ENCODE peak calls at places on chromosomes 2 and 18, in seven cellular contexts. One of them, this sample, is unnamed.
A peak's percentile ranks its signal among the peaks of the same experiment; 100 is the strongest.

GRCh38 chr18:59961086-59961485 is 61.3 kb downstream of the PMAIP1 start:
- DNase-seq in GM23248: no peak
- DNase-seq in PC-3: no peak
- DNase-seq in hepatocyte: no peak
- DNase-seq in PC-9: no peak
- DNase-seq in HCT116: no peak
- DNase-seq in MM.1S: no peak
- DNase-seq in this sample: no peak

GRCh38 chr2:241268716-241269445 is 46.6 kb downstream of the HDLBP start:
- DNase-seq in GM23248: peak; percentile 83
- DNase-seq in PC-3: peak; percentile 52
- DNase-seq in hepatocyte: no peak
- DNase-seq in PC-9: peak; percentile 54
- DNase-seq in HCT116: no peak
- DNase-seq in MM.1S: no peak
- DNase-seq in this sample: no peak

GRCh38 chr2:111044066-111044465 is 76.6 kb upstream of the BCL2L11 start:
- DNase-seq in GM23248: no peak
- DNase-seq in PC-3: no peak
- DNase-seq in hepatocyte: no peak
- DNase-seq in PC-9: no peak
- DNase-seq in HCT116: no peak
- DNase-seq in MM.1S: no peak
- DNase-seq in this sample: no peak

GRCh38 chr2:46171441-46171953 is 125.7 kb upstream of the EPAS1 start:
- DNase-seq in GM23248: peak; percentile 93
- DNase-seq in PC-3: peak; percentile 83
- DNase-seq in hepatocyte: peak; percentile 53
- DNase-seq in PC-9: peak; percentile 47
- DNase-seq in HCT116: peak; percentile 24
- DNase-seq in MM.1S: no peak
- DNase-seq in this sample: no peak

GRCh38 chr18:53441761-53442414 is 782.6 kb downstream of the MBD2 start:
- DNase-seq in GM23248: no peak
- DNase-seq in PC-3: no peak
- DNase-seq in hepatocyte: no peak
- DNase-seq in PC-9: no peak
- DNase-seq in HCT116: no peak
- DNase-seq in MM.1S: no peak
- DNase-seq in this sample: no peak

GRCh38 chr18:44765451-44765850 is 84.8 kb downstream of the SETBP1 start:
- DNase-seq in GM23248: no peak
- DNase-seq in PC-3: no peak
- DNase-seq in hepatocyte: no peak
- DNase-seq in PC-9: no peak
- DNase-seq in HCT116: no peak
- DNase-seq in MM.1S: no peak
- DNase-seq in this sample: no peak

GRCh38 chr18:3605562-3606443 is 155.8 kb downstream of the TGIF1 start:
- DNase-seq in GM23248: peak; percentile 80
- DNase-seq in PC-3: peak; percentile 47
- DNase-seq in hepatocyte: peak; percentile 38
- DNase-seq in PC-9: peak; percentile 38
- DNase-seq in HCT116: no peak
- DNase-seq in MM.1S: no peak
- DNase-seq in this sample: peak; percentile 42

GRCh38 chr2:123935405-123935804 is 89.7 kb upstream of the CNTNAP5 start:
- DNase-seq in GM23248: no peak
- DNase-seq in PC-3: no peak
- DNase-seq in hepatocyte: no peak
- DNase-seq in PC-9: no peak
- DNase-seq in HCT116: no peak
- DNase-seq in MM.1S: no peak
- DNase-seq in this sample: no peak

GRCh38 chr18:59715966-59716369 is 18.7 kb upstream of the CCBE1 start:
- DNase-seq in GM23248: peak; percentile 96
- DNase-seq in PC-3: peak; percentile 95
- DNase-seq in hepatocyte: no peak
- DNase-seq in PC-9: peak; percentile 93
- DNase-seq in HCT116: peak; percentile 8
- DNase-seq in MM.1S: no peak
- DNase-seq in this sample: no peak

GRCh38 chr2:50346586-50347351 is 685.2 kb downstream of the NRXN1 start:
- DNase-seq in GM23248: no peak
- DNase-seq in PC-3: no peak
- DNase-seq in hepatocyte: no peak
- DNase-seq in PC-9: no peak
- DNase-seq in HCT116: no peak
- DNase-seq in MM.1S: no peak
- DNase-seq in this sample: peak; percentile 38

GRCh38 chr2:178761759-178762371 is 45.4 kb downstream of the TTN start:
- DNase-seq in GM23248: peak; percentile 72
- DNase-seq in PC-3: peak; percentile 85
- DNase-seq in hepatocyte: peak; percentile 77
- DNase-seq in PC-9: peak; percentile 75
- DNase-seq in HCT116: peak; percentile 42
- DNase-seq in MM.1S: peak; percentile 76
- DNase-seq in this sample: peak; percentile 83

GRCh38 chr2:227884511-227884947 is 13.1 kb downstream of the DAW1 start:
- DNase-seq in GM23248: peak; percentile 68
- DNase-seq in PC-3: peak; percentile 79
- DNase-seq in hepatocyte: peak; percentile 78
- DNase-seq in PC-9: peak; percentile 42
- DNase-seq in HCT116: peak; percentile 73
- DNase-seq in MM.1S: peak; percentile 81
- DNase-seq in this sample: peak; percentile 91

GRCh38 chr2:74887445-74887951 is 53.6 kb downstream of the HK2 start:
- DNase-seq in GM23248: peak; percentile 87
- DNase-seq in PC-3: peak; percentile 69
- DNase-seq in hepatocyte: no peak
- DNase-seq in PC-9: no peak
- DNase-seq in HCT116: no peak
- DNase-seq in MM.1S: no peak
- DNase-seq in this sample: no peak

GRCh38 chr2:174623106-174623680 is 25.6 kb upstream of the WIPF1 start:
- DNase-seq in GM23248: no peak
- DNase-seq in PC-3: no peak
- DNase-seq in hepatocyte: no peak
- DNase-seq in PC-9: no peak
- DNase-seq in HCT116: no peak
- DNase-seq in MM.1S: no peak
- DNase-seq in this sample: no peak

GRCh38 chr18:7871560-7872456 is 304.7 kb downstream of the PTPRM start:
- DNase-seq in GM23248: peak; percentile 9
- DNase-seq in PC-3: peak; percentile 81
- DNase-seq in hepatocyte: peak; percentile 36
- DNase-seq in PC-9: peak; percentile 86
- DNase-seq in HCT116: no peak
- DNase-seq in MM.1S: no peak
- DNase-seq in this sample: no peak

GRCh38 chr18:35123811-35124210 is 82.6 kb downstream of the MAPRE2 start:
- DNase-seq in GM23248: no peak
- DNase-seq in PC-3: no peak
- DNase-seq in hepatocyte: no peak
- DNase-seq in PC-9: no peak
- DNase-seq in HCT116: no peak
- DNase-seq in MM.1S: no peak
- DNase-seq in this sample: no peak
- H3K9me2 ChIP-seq in GM23248: no peaks in the 10 kb centered on the region
- H3K9me2 ChIP-seq in PC-3: no peaks in the 10 kb centered on the region
- H3K9me2 ChIP-seq in hepatocyte: no peaks in the 10 kb centered on the region
- H3K9me2 ChIP-seq in PC-9: no peaks in the 10 kb centered on the region
- H3K9me2 ChIP-seq in HCT116: no peaks in the 10 kb centered on the region
- H3K9me2 ChIP-seq in MM.1S: no peaks in the 10 kb centered on the region
- H3K9me2 ChIP-seq in this sample: no peaks in the 10 kb centered on the region

GRCh38 chr2:55141572-55142413 is 90.3 kb downstream of the CLHC1 start:
- DNase-seq in GM23248: no peak
- DNase-seq in PC-3: peak; percentile 28
- DNase-seq in hepatocyte: no peak
- DNase-seq in PC-9: no peak
- DNase-seq in HCT116: no peak
- DNase-seq in MM.1S: no peak
- DNase-seq in this sample: no peak

GRCh38 chr2:55139305-55139704 is 89.1 kb upstream of the RTN4 start:
- DNase-seq in GM23248: no peak
- DNase-seq in PC-3: no peak
- DNase-seq in hepatocyte: no peak
- DNase-seq in PC-9: no peak
- DNase-seq in HCT116: no peak
- DNase-seq in MM.1S: no peak
- DNase-seq in this sample: no peak

GRCh38 chr2:55138546-55139288 is 88.5 kb upstream of the RTN4 start:
- DNase-seq in GM23248: no peak
- DNase-seq in PC-3: no peak
- DNase-seq in hepatocyte: no peak
- DNase-seq in PC-9: no peak
- DNase-seq in HCT116: no peak
- DNase-seq in MM.1S: no peak
- DNase-seq in this sample: no peak

GRCh38 chr2:55142518-55142917 is 89.6 kb downstream of the CLHC1 start:
- DNase-seq in GM23248: no peak
- DNase-seq in PC-3: no peak
- DNase-seq in hepatocyte: no peak
- DNase-seq in PC-9: no peak
- DNase-seq in HCT116: no peak
- DNase-seq in MM.1S: no peak
- DNase-seq in this sample: no peak

DNA sequence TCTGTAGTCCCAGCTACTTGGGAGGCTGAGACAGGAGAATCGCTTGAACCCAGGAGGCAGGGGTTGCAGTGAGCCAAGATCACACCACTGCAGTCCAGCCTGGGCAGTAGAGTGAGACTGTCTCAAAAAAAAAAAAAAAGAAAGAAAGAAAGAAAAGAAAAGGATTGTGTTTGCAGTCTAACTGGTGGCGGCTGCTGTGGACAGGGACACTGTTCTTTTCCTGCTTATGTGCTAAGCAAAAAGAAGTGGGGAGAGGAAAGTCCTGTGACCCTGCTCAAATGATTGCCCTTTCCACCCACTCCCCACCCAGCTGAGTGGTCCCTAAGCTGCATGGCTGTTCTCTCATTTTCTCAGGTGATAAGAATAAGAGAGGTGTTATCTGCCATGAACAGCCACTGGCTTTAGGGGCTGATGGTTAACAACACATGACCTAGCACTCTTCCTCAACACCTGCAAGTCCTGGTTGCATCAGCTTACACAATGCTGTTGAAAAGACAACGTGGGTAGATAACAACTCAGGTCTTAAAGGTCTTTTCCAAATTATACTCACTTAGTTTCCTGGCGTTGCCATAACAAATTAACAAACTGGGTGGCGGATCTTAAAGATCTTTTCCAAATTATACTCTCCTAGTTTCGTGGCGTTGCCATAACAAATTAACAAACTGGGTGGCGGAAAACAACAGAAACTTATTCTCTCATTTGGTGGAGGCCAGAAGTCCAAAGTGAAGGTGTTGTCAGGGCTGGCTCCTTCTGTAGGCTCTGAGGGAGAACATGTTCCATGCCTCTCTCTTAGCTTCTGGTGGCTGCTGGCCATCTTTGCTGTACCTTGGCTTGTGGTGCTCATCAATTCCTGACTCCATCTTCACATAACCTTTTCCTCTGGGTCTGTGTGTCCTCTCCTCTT is 90.3 kb upstream of the RTN4 start:
- DNase-seq in GM23248: no peak
- DNase-seq in PC-3: no peak
- DNase-seq in hepatocyte: no peak
- DNase-seq in PC-9: no peak
- DNase-seq in HCT116: no peak
- DNase-seq in MM.1S: no peak
- DNase-seq in this sample: no peak
- TF ChIP-seq EZH2 in GM23248: no peak
- TF ChIP-seq EZH2 in PC-3: no peak
- TF ChIP-seq EZH2 in hepatocyte: no peak
- TF ChIP-seq EZH2 in PC-9: no peak
- TF ChIP-seq EZH2 in HCT116: no peak
- TF ChIP-seq EZH2 in MM.1S: no peak
- TF ChIP-seq EZH2 in this sample: no peak

GRCh38 chr18:77405096-77405495 is 155.4 kb downstream of the GALR1 start:
- DNase-seq in GM23248: no peak
- DNase-seq in PC-3: no peak
- DNase-seq in hepatocyte: no peak
- DNase-seq in PC-9: no peak
- DNase-seq in HCT116: no peak
- DNase-seq in MM.1S: no peak
- DNase-seq in this sample: no peak

GRCh38 chr18:77400561-77400960 is 150.9 kb downstream of the GALR1 start:
- DNase-seq in GM23248: no peak
- DNase-seq in PC-3: no peak
- DNase-seq in hepatocyte: no peak
- DNase-seq in PC-9: no peak
- DNase-seq in HCT116: no peak
- DNase-seq in MM.1S: peak; percentile 39
- DNase-seq in this sample: no peak

GRCh38 chr18:77401173-77401572 is 151.5 kb downstream of the GALR1 start:
- DNase-seq in GM23248: no peak
- DNase-seq in PC-3: no peak
- DNase-seq in hepatocyte: no peak
- DNase-seq in PC-9: no peak
- DNase-seq in HCT116: no peak
- DNase-seq in MM.1S: peak; percentile 67
- DNase-seq in this sample: no peak

GRCh38 chr18:77407733-77408132 is 158.1 kb downstream of the GALR1 start:
- DNase-seq in GM23248: no peak
- DNase-seq in PC-3: peak; percentile 6
- DNase-seq in hepatocyte: no peak
- DNase-seq in PC-9: no peak
- DNase-seq in HCT116: no peak
- DNase-seq in MM.1S: no peak
- DNase-seq in this sample: peak; percentile 66

DNA sequence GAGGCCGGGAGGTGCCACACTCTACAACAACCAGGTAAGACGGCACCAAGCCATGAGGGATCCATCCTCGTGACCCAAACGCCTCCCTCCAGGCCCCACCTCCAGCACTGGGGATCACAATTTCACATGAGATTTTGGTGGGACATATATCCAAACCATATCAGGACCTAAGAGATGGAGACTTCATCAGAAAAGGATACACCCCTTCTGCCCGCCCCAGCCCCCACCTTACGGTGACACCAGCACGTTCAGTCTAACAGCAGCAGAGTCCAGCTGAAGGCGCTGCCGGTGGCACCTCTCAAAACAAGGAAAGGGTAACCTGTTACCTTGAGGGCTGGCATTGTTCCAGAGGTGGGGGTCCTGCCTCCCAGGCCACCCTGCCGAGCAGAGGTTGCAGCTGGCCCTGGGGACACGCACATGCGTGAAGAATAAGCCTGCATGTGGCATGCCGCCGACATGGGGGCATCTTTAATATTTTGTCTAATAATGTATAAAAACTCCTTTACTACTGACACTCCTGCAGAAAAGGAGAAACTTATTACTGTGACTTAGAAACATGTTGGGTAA is 154.4 kb downstream of the GALR1 start:
- DNase-seq in GM23248: no peak
- DNase-seq in PC-3: no peak
- DNase-seq in hepatocyte: no peak
- DNase-seq in PC-9: no peak
- DNase-seq in HCT116: no peak
- DNase-seq in MM.1S: no peak
- DNase-seq in this sample: no peak
- H3K9me2 ChIP-seq in GM23248: no peaks in the 10 kb centered on the region
- H3K9me2 ChIP-seq in PC-3: no peaks in the 10 kb centered on the region
- H3K9me2 ChIP-seq in hepatocyte: no peaks in the 10 kb centered on the region
- H3K9me2 ChIP-seq in PC-9: no peaks in the 10 kb centered on the region
- H3K9me2 ChIP-seq in HCT116: no peaks in the 10 kb centered on the region
- H3K9me2 ChIP-seq in MM.1S: no peaks in the 10 kb centered on the region
- H3K9me2 ChIP-seq in this sample: no peaks in the 10 kb centered on the region

GRCh38 chr2:161415467-161416293 is 417 bp upstream of the TBR1 start:
- DNase-seq in GM23248: no peak
- DNase-seq in PC-3: no peak
- DNase-seq in hepatocyte: no peak
- DNase-seq in PC-9: no peak
- DNase-seq in HCT116: no peak
- DNase-seq in MM.1S: no peak
- DNase-seq in this sample: peak; percentile 42
- TF ChIP-seq EZH2 in GM23248: peak; percentile 66
- TF ChIP-seq EZH2 in PC-3: no peak
- TF ChIP-seq EZH2 in hepatocyte: peak; percentile 81
- TF ChIP-seq EZH2 in PC-9: no peak
- TF ChIP-seq EZH2 in HCT116: no peak
- TF ChIP-seq EZH2 in MM.1S: no peak
- TF ChIP-seq EZH2 in this sample: no peak

This sample was measured in GM23338.